ENCODE peak calls at places on chromosomes 13 and 19, in nine cellular contexts. H is cardiac fibroblast; S is neuronal stem cell; E is left ventricle myocardium inferior; P is ELR; L is posterior cingulate gyrus; C is HCEC 1CT; W is stimulated activated CD4-positive, alpha-beta T cell treated with anti-CD3 and anti-CD28 coated beads, TNF-alpha, amount 100 ng/mL, for 4 hours; X is Jurkat, Clone E6-1. B is an unnamed sample.

GRCh38 chr13:27489456-27489855 is 39.1 kb upstream of the MTIF3 start:
- DNase-seq in H (no peak), S (no peak), E (no peak), P (no peak), L (no peak), C (no peak), W (no peak), X (no peak), B (no peak)

GRCh38 chr19:37082307-37082706 is 4.1 kb downstream of the ZNF420 start:
- DNase-seq in H (no peak), S (no peak), E (no peak), P (no peak), L (no peak), C (no peak), W (no peak), X (no peak), B (no peak)

GRCh38 chr13:50393641-50394040 is 378.4 kb downstream of the KCNRG start:
- DNase-seq in H (peak), S (peak), E (peak), P (peak), L (no peak), C (no peak), W (no peak), X (no peak), B (peak)

GRCh38 chr13:44411841-44412240 is 38.2 kb downstream of the SERP2 start:
- DNase-seq in H (no peak), S (no peak), E (no peak), P (no peak), L (no peak), C (no peak), W (no peak), X (peak), B (no peak)

GRCh38 chr19:8585894-8586750 is 8.9 kb upstream of the MYO1F start:
- DNase-seq in H (peak), S (peak), E (peak), P (peak), L (peak), C (no peak), W (no peak), X (peak), B (peak)

GRCh38 chr13:43614063-43614462 is 172.7 kb downstream of the ENOX1 start:
- DNase-seq in H (no peak), S (no peak), E (no peak), P (no peak), L (no peak), C (no peak), W (no peak), X (no peak), B (no peak)

GRCh38 chr19:43641333-43641732 is 1.7 kb upstream of the CADM4 start:
- DNase-seq in H (no peak), S (no peak), E (no peak), P (no peak), L (no peak), C (no peak), W (no peak), X (no peak), B (no peak)

GRCh38 chr19:41638624-41639023 is 11.8 kb upstream of the CEACAM4 start:
- DNase-seq in H (no peak), S (no peak), E (no peak), P (no peak), L (no peak), C (no peak), W (no peak), X (no peak), B (no peak)

GRCh38 chr13:44685641-44686040 is 109.5 kb upstream of the TSC22D1 start:
- DNase-seq in H (peak), S (no peak), E (no peak), P (peak), L (no peak), C (no peak), W (no peak), X (peak), B (no peak)

GRCh38 chr13:73136776-73137175 is 78.0 kb downstream of the KLF5 start:
- DNase-seq in H (no peak), S (no peak), E (no peak), P (no peak), L (no peak), C (no peak), W (no peak), X (no peak), B (no peak)

GRCh38 chr19:49835562-49835961 is 15.4 kb upstream of the PTOV1 start:
- DNase-seq in H (no peak), S (no peak), E (no peak), P (no peak), L (no peak), C (no peak), W (no peak), X (no peak), B (no peak)

GRCh38 chr19:10010247-10010691 is at the start of gene COL5A3:
- DNase-seq in H (peak), S (no peak), E (peak), P (peak), L (no peak), C (peak), W (no peak), X (no peak), B (peak)

GRCh38 chr19:10111405-10111811 is at the start of gene P2RY11:
- DNase-seq in H (no peak), S (no peak), E (no peak), P (no peak), L (no peak), C (no peak), W (no peak), X (no peak), B (no peak)

GRCh38 chr13:49731766-49732165 is 40.5 kb upstream of the EBPL start:
- DNase-seq in H (peak), S (no peak), E (no peak), P (peak), L (no peak), C (peak), W (no peak), X (no peak), B (peak)

GRCh38 chr19:1350861-1351260 is 32.8 kb upstream of the NDUFS7 start:
- DNase-seq in H (no peak), S (no peak), E (no peak), P (no peak), L (no peak), C (no peak), W (no peak), X (no peak), B (no peak)

GRCh38 chr13:59562924-59563323 is 600.8 kb downstream of the DIAPH3 start:
- DNase-seq in H (no peak), S (no peak), E (no peak), P (no peak), L (no peak), C (no peak), W (no peak), X (no peak), B (no peak)

GRCh38 chr13:90564096-90564495 is 783.4 kb upstream of the MIR17HG start:
- DNase-seq in H (no peak), S (no peak), E (no peak), P (no peak), L (no peak), C (no peak), W (no peak), X (no peak), B (no peak)

GRCh38 chr13:110382830-110383229 is 75.7 kb downstream of the COL4A2 start:
- DNase-seq in H (no peak), S (no peak), E (no peak), P (no peak), L (no peak), C (no peak), W (no peak), X (no peak), B (no peak)

GRCh38 chr19:48629297-48629598 is 7.9 kb downstream of the DBP start:
- DNase-seq in H (no peak), S (no peak), E (no peak), P (no peak), L (no peak), C (no peak), W (no peak), X (no peak), B (no peak)

GRCh38 chr19:13938361-13939027 is at the start of gene PODNL1:
- DNase-seq in H (peak), S (no peak), E (no peak), P (peak), L (no peak), C (peak), W (no peak), X (no peak), B (peak)

GRCh38 chr13:28658539-28658795 is 463 bp upstream of the POMP start:
- DNase-seq in H (no peak), S (no peak), E (no peak), P (peak), L (no peak), C (no peak), W (no peak), X (no peak), B (no peak)

GRCh38 chr19:56639217-56639616 is 3.7 kb upstream of the SMIM17 start:
- DNase-seq in H (peak), S (peak), E (no peak), P (peak), L (no peak), C (no peak), W (no peak), X (peak), B (peak)

GRCh38 chr13:39956036-39956435 is 300.6 kb downstream of the COG6 start:
- DNase-seq in H (no peak), S (no peak), E (no peak), P (no peak), L (no peak), C (no peak), W (no peak), X (no peak), B (no peak)

GRCh38 chr19:30236006-30236405 is 136.2 kb upstream of the ZNF536 start:
- DNase-seq in H (no peak), S (no peak), E (no peak), P (no peak), L (peak), C (no peak), W (no peak), X (no peak), B (peak)

GRCh38 chr19:1408300-1409203 is 1.2 kb downstream of the DAZAP1 start:
- DNase-seq in H (peak), S (peak), E (peak), P (peak), L (no peak), C (peak), W (peak), X (no peak), B (peak)

GRCh38 chr19:50551713-50552187 is 16.5 kb downstream of the LRRC4B start:
- DNase-seq in H (peak), S (peak), E (no peak), P (no peak), L (peak), C (no peak), W (no peak), X (no peak), B (peak)

GRCh38 chr19:47226426-47227346 is 4.3 kb downstream of the BBC3 start:
- DNase-seq in H (peak), S (no peak), E (peak), P (peak), L (peak), C (peak), W (no peak), X (peak), B (peak)

GRCh38 chr13:107712145-107712544 is 503.2 kb downstream of the LIG4 start:
- DNase-seq in H (no peak), S (no peak), E (no peak), P (no peak), L (no peak), C (no peak), W (no peak), X (no peak), B (no peak)

GRCh38 chr19:7516281-7516862 is 469 bp downstream of the ZNF358 start:
- DNase-seq in H (no peak), S (no peak), E (no peak), P (no peak), L (peak), C (no peak), W (no peak), X (no peak), B (peak)

GRCh38 chr19:44696939-44697669 is 1.8 kb upstream of the CEACAM16 start:
- DNase-seq in H (no peak), S (no peak), E (no peak), P (no peak), L (no peak), C (no peak), W (no peak), X (no peak), B (no peak)

GRCh38 chr19:56681702-56682101 is 10.1 kb upstream of the ZNF835 start:
- DNase-seq in H (no peak), S (no peak), E (no peak), P (no peak), L (no peak), C (no peak), W (no peak), X (no peak), B (no peak)

GRCh38 chr19:45123440-45123850 is 30.5 kb downstream of the PPP1R37 start:
- DNase-seq in H (no peak), S (no peak), E (no peak), P (no peak), L (no peak), C (no peak), W (no peak), X (no peak), B (peak)

GRCh38 chr13:75675421-75675820 is 39.3 kb downstream of the LMO7 start:
- DNase-seq in H (peak), S (no peak), E (no peak), P (no peak), L (no peak), C (peak), W (no peak), X (no peak), B (no peak)

GRCh38 chr19:33797821-33798633 is 1.4 kb downstream of the KCTD15 start:
- DNase-seq in H (peak), S (peak), E (peak), P (peak), L (peak), C (no peak), W (no peak), X (no peak), B (peak)

GRCh38 chr13:75489502-75490263 is 7.7 kb upstream of the TBC1D4 start:
- DNase-seq in H (peak), S (no peak), E (no peak), P (peak), L (no peak), C (peak), W (no peak), X (no peak), B (no peak)

GRCh38 chr19:57171551-57172081 is 4.3 kb upstream of the DUXA start:
- DNase-seq in H (peak), S (peak), E (peak), P (peak), L (peak), C (no peak), W (no peak), X (no peak), B (peak)

GRCh38 chr19:23384858-23385257 is 10.4 kb downstream of the ZNF91 start:
- DNase-seq in H (no peak), S (no peak), E (no peak), P (no peak), L (no peak), C (no peak), W (no peak), X (no peak), B (no peak)

GRCh38 chr13:98098511-98098910 is 44.4 kb upstream of the FARP1 start:
- DNase-seq in H (peak), S (no peak), E (no peak), P (peak), L (no peak), C (peak), W (no peak), X (no peak), B (peak)

B was measured in foreskin fibroblast.